ENCODE peak calls at places on chromosomes 7 and 10, in nine cellular contexts. One of them, this sample, is unnamed.

GRCh38 chr10:98349508-98349922 is 65.5 kb downstream of the PYROXD2 start:
- DNase-seq in GM23338: no peak
- DNase-seq in non-pigmented ciliary epithelial cell: peak
- DNase-seq in cardiac muscle cell: peak
- DNase-seq in activated CD8-positive, alpha-beta memory T cell treated with anti-CD3 and anti-CD28 coated beads for 48 hours: no peak
- DNase-seq in brain microvascular endothelial cell: peak
- DNase-seq in progenitor cell of endocrine pancreas: no peak
- DNase-seq in Peyer's patch: peak
- DNase-seq in sigmoid colon: peak
- DNase-seq in this sample: no peak

GRCh38 chr7:31805209-31805818 is 118.3 kb downstream of the PPP1R17 start:
- DNase-seq in sigmoid colon: no peak
- DNase-seq in cardiac muscle cell: no peak
- DNase-seq in Peyer's patch: no peak
- DNase-seq in brain microvascular endothelial cell: no peak
- DNase-seq in activated CD8-positive, alpha-beta memory T cell treated with anti-CD3 and anti-CD28 coated beads for 48 hours: no peak
- DNase-seq in non-pigmented ciliary epithelial cell: no peak
- DNase-seq in GM23338: no peak
- DNase-seq in progenitor cell of endocrine pancreas: no peak
- DNase-seq in this sample: no peak

GRCh38 chr7:156177396-156178055 is 365.3 kb upstream of the SHH start:
- DNase-seq in GM23338: no peak
- DNase-seq in Peyer's patch: no peak
- DNase-seq in cardiac muscle cell: no peak
- DNase-seq in brain microvascular endothelial cell: no peak
- DNase-seq in activated CD8-positive, alpha-beta memory T cell treated with anti-CD3 and anti-CD28 coated beads for 48 hours: no peak
- DNase-seq in progenitor cell of endocrine pancreas: no peak
- DNase-seq in sigmoid colon: no peak
- DNase-seq in non-pigmented ciliary epithelial cell: no peak
- DNase-seq in this sample: no peak

GRCh38 chr10:70694410-70695179 is 22.3 kb downstream of the ADAMTS14 start:
- DNase-seq in sigmoid colon: no peak
- DNase-seq in cardiac muscle cell: peak
- DNase-seq in non-pigmented ciliary epithelial cell: peak
- DNase-seq in Peyer's patch: no peak
- DNase-seq in GM23338: no peak
- DNase-seq in activated CD8-positive, alpha-beta memory T cell treated with anti-CD3 and anti-CD28 coated beads for 48 hours: no peak
- DNase-seq in progenitor cell of endocrine pancreas: no peak
- DNase-seq in brain microvascular endothelial cell: no peak
- DNase-seq in this sample: no peak

GRCh38 chr7:75906991-75907667 is 7.8 kb upstream of the POR start:
- DNase-seq in GM23338: no peak
- DNase-seq in activated CD8-positive, alpha-beta memory T cell treated with anti-CD3 and anti-CD28 coated beads for 48 hours: no peak
- DNase-seq in Peyer's patch: peak
- DNase-seq in non-pigmented ciliary epithelial cell: no peak
- DNase-seq in progenitor cell of endocrine pancreas: no peak
- DNase-seq in sigmoid colon: no peak
- DNase-seq in cardiac muscle cell: peak
- DNase-seq in brain microvascular endothelial cell: no peak
- DNase-seq in this sample: no peak

GRCh38 chr7:87220026-87220733 is 648 bp upstream of the TMEM243 start:
- DNase-seq in progenitor cell of endocrine pancreas: peak
- DNase-seq in Peyer's patch: peak
- DNase-seq in cardiac muscle cell: peak
- DNase-seq in sigmoid colon: peak
- DNase-seq in GM23338: peak
- DNase-seq in brain microvascular endothelial cell: peak
- DNase-seq in activated CD8-positive, alpha-beta memory T cell treated with anti-CD3 and anti-CD28 coated beads for 48 hours: peak
- DNase-seq in non-pigmented ciliary epithelial cell: no peak
- DNase-seq in this sample: peak

GRCh38 chr10:35783305-35783838 is 141.3 kb upstream of the FZD8 start:
- DNase-seq in cardiac muscle cell: no peak
- DNase-seq in Peyer's patch: no peak
- DNase-seq in non-pigmented ciliary epithelial cell: no peak
- DNase-seq in GM23338: no peak
- DNase-seq in brain microvascular endothelial cell: no peak
- DNase-seq in progenitor cell of endocrine pancreas: no peak
- DNase-seq in sigmoid colon: no peak
- DNase-seq in activated CD8-positive, alpha-beta memory T cell treated with anti-CD3 and anti-CD28 coated beads for 48 hours: no peak
- DNase-seq in this sample: no peak

GRCh38 chr7:52920977-52921376 is 114.5 kb upstream of the POM121L12 start:
- DNase-seq in cardiac muscle cell: no peak
- DNase-seq in brain microvascular endothelial cell: no peak
- DNase-seq in sigmoid colon: no peak
- DNase-seq in progenitor cell of endocrine pancreas: no peak
- DNase-seq in Peyer's patch: no peak
- DNase-seq in non-pigmented ciliary epithelial cell: no peak
- DNase-seq in activated CD8-positive, alpha-beta memory T cell treated with anti-CD3 and anti-CD28 coated beads for 48 hours: no peak
- DNase-seq in GM23338: no peak
- DNase-seq in this sample: no peak

GRCh38 chr10:75847477-75847876 is 416.1 kb downstream of the LRMDA start:
- DNase-seq in Peyer's patch: no peak
- DNase-seq in sigmoid colon: no peak
- DNase-seq in progenitor cell of endocrine pancreas: no peak
- DNase-seq in activated CD8-positive, alpha-beta memory T cell treated with anti-CD3 and anti-CD28 coated beads for 48 hours: no peak
- DNase-seq in non-pigmented ciliary epithelial cell: no peak
- DNase-seq in cardiac muscle cell: no peak
- DNase-seq in GM23338: no peak
- DNase-seq in brain microvascular endothelial cell: no peak
- DNase-seq in this sample: no peak

GRCh38 chr7:149732111-149732561 is 41.3 kb downstream of the ZNF467 start:
- DNase-seq in sigmoid colon: no peak
- DNase-seq in cardiac muscle cell: no peak
- DNase-seq in brain microvascular endothelial cell: no peak
- DNase-seq in GM23338: no peak
- DNase-seq in non-pigmented ciliary epithelial cell: no peak
- DNase-seq in Peyer's patch: peak
- DNase-seq in activated CD8-positive, alpha-beta memory T cell treated with anti-CD3 and anti-CD28 coated beads for 48 hours: no peak
- DNase-seq in progenitor cell of endocrine pancreas: no peak
- DNase-seq in this sample: no peak

GRCh38 chr10:69425513-69426298 is 9.0 kb upstream of the TACR2 start:
- DNase-seq in activated CD8-positive, alpha-beta memory T cell treated with anti-CD3 and anti-CD28 coated beads for 48 hours: no peak
- DNase-seq in cardiac muscle cell: no peak
- DNase-seq in Peyer's patch: peak
- DNase-seq in brain microvascular endothelial cell: no peak
- DNase-seq in non-pigmented ciliary epithelial cell: no peak
- DNase-seq in sigmoid colon: peak
- DNase-seq in progenitor cell of endocrine pancreas: no peak
- DNase-seq in GM23338: no peak
- DNase-seq in this sample: no peak

GRCh38 chr7:45061807-45062206 is 27.0 kb downstream of the NACAD start:
- DNase-seq in sigmoid colon: no peak
- DNase-seq in cardiac muscle cell: no peak
- DNase-seq in GM23338: no peak
- DNase-seq in Peyer's patch: no peak
- DNase-seq in non-pigmented ciliary epithelial cell: no peak
- DNase-seq in brain microvascular endothelial cell: no peak
- DNase-seq in activated CD8-positive, alpha-beta memory T cell treated with anti-CD3 and anti-CD28 coated beads for 48 hours: no peak
- DNase-seq in progenitor cell of endocrine pancreas: no peak
- DNase-seq in this sample: no peak

GRCh38 chr7:17371656-17372524 is 73.4 kb downstream of the AHR start:
- DNase-seq in progenitor cell of endocrine pancreas: no peak
- DNase-seq in brain microvascular endothelial cell: peak
- DNase-seq in sigmoid colon: no peak
- DNase-seq in activated CD8-positive, alpha-beta memory T cell treated with anti-CD3 and anti-CD28 coated beads for 48 hours: no peak
- DNase-seq in cardiac muscle cell: peak
- DNase-seq in GM23338: no peak
- DNase-seq in Peyer's patch: peak
- DNase-seq in non-pigmented ciliary epithelial cell: peak
- DNase-seq in this sample: no peak

GRCh38 chr7:130365093-130365492 is 15.2 kb upstream of the CPA1 start:
- DNase-seq in brain microvascular endothelial cell: no peak
- DNase-seq in activated CD8-positive, alpha-beta memory T cell treated with anti-CD3 and anti-CD28 coated beads for 48 hours: no peak
- DNase-seq in Peyer's patch: no peak
- DNase-seq in GM23338: no peak
- DNase-seq in non-pigmented ciliary epithelial cell: no peak
- DNase-seq in progenitor cell of endocrine pancreas: no peak
- DNase-seq in sigmoid colon: no peak
- DNase-seq in cardiac muscle cell: no peak
- DNase-seq in this sample: no peak

GRCh38 chr7:77982926-77983550 is 184.5 kb downstream of the PHTF2 start:
- DNase-seq in progenitor cell of endocrine pancreas: no peak
- DNase-seq in brain microvascular endothelial cell: no peak
- DNase-seq in sigmoid colon: no peak
- DNase-seq in non-pigmented ciliary epithelial cell: no peak
- DNase-seq in Peyer's patch: no peak
- DNase-seq in GM23338: no peak
- DNase-seq in cardiac muscle cell: peak
- DNase-seq in activated CD8-positive, alpha-beta memory T cell treated with anti-CD3 and anti-CD28 coated beads for 48 hours: no peak
- DNase-seq in this sample: no peak

GRCh38 chr10:13161267-13162012 is at the start of gene MCM10:
- DNase-seq in cardiac muscle cell: peak
- DNase-seq in activated CD8-positive, alpha-beta memory T cell treated with anti-CD3 and anti-CD28 coated beads for 48 hours: peak
- DNase-seq in non-pigmented ciliary epithelial cell: peak
- DNase-seq in GM23338: peak
- DNase-seq in progenitor cell of endocrine pancreas: peak
- DNase-seq in Peyer's patch: peak
- DNase-seq in brain microvascular endothelial cell: peak
- DNase-seq in sigmoid colon: peak
- DNase-seq in this sample: peak

GRCh38 chr7:1940402-1940786 is 270.3 kb downstream of the ELFN1 start:
- DNase-seq in cardiac muscle cell: peak
- DNase-seq in progenitor cell of endocrine pancreas: no peak
- DNase-seq in GM23338: no peak
- DNase-seq in non-pigmented ciliary epithelial cell: no peak
- DNase-seq in activated CD8-positive, alpha-beta memory T cell treated with anti-CD3 and anti-CD28 coated beads for 48 hours: peak
- DNase-seq in sigmoid colon: peak
- DNase-seq in Peyer's patch: peak
- DNase-seq in brain microvascular endothelial cell: peak
- DNase-seq in this sample: peak

GRCh38 chr10:16527452-16527851 is 5.8 kb upstream of the C1QL3 start:
- DNase-seq in sigmoid colon: no peak
- DNase-seq in cardiac muscle cell: no peak
- DNase-seq in progenitor cell of endocrine pancreas: no peak
- DNase-seq in GM23338: peak
- DNase-seq in Peyer's patch: no peak
- DNase-seq in brain microvascular endothelial cell: no peak
- DNase-seq in activated CD8-positive, alpha-beta memory T cell treated with anti-CD3 and anti-CD28 coated beads for 48 hours: no peak
- DNase-seq in non-pigmented ciliary epithelial cell: no peak
- DNase-seq in this sample: no peak

GRCh38 chr10:119688033-119688508 is 36.9 kb downstream of the BAG3 start:
- DNase-seq in progenitor cell of endocrine pancreas: no peak
- DNase-seq in activated CD8-positive, alpha-beta memory T cell treated with anti-CD3 and anti-CD28 coated beads for 48 hours: no peak
- DNase-seq in cardiac muscle cell: no peak
- DNase-seq in brain microvascular endothelial cell: no peak
- DNase-seq in sigmoid colon: no peak
- DNase-seq in GM23338: peak
- DNase-seq in non-pigmented ciliary epithelial cell: no peak
- DNase-seq in Peyer's patch: no peak
- DNase-seq in this sample: no peak

GRCh38 chr10:97163141-97163540 is 22.6 kb downstream of the SLIT1 start:
- DNase-seq in progenitor cell of endocrine pancreas: no peak
- DNase-seq in GM23338: no peak
- DNase-seq in cardiac muscle cell: no peak
- DNase-seq in sigmoid colon: no peak
- DNase-seq in brain microvascular endothelial cell: no peak
- DNase-seq in non-pigmented ciliary epithelial cell: no peak
- DNase-seq in activated CD8-positive, alpha-beta memory T cell treated with anti-CD3 and anti-CD28 coated beads for 48 hours: no peak
- DNase-seq in Peyer's patch: no peak
- DNase-seq in this sample: no peak

GRCh38 chr10:43407148-43407575 is 1.8 kb downstream of the HNRNPF start:
- DNase-seq in activated CD8-positive, alpha-beta memory T cell treated with anti-CD3 and anti-CD28 coated beads for 48 hours: no peak
- DNase-seq in brain microvascular endothelial cell: peak
- DNase-seq in progenitor cell of endocrine pancreas: peak
- DNase-seq in GM23338: peak
- DNase-seq in cardiac muscle cell: peak
- DNase-seq in Peyer's patch: peak
- DNase-seq in sigmoid colon: peak
- DNase-seq in non-pigmented ciliary epithelial cell: no peak
- DNase-seq in this sample: no peak

GRCh38 chr10:9922123-9922685 is 1095.5 kb upstream of the CELF2 start:
- DNase-seq in GM23338: no peak
- DNase-seq in progenitor cell of endocrine pancreas: no peak
- DNase-seq in sigmoid colon: no peak
- DNase-seq in brain microvascular endothelial cell: no peak
- DNase-seq in cardiac muscle cell: no peak
- DNase-seq in Peyer's patch: no peak
- DNase-seq in activated CD8-positive, alpha-beta memory T cell treated with anti-CD3 and anti-CD28 coated beads for 48 hours: no peak
- DNase-seq in non-pigmented ciliary epithelial cell: no peak
- DNase-seq in this sample: no peak

GRCh38 chr7:44531421-44532380 is 9.4 kb downstream of the NPC1L1 start:
- DNase-seq in sigmoid colon: no peak
- DNase-seq in brain microvascular endothelial cell: no peak
- DNase-seq in GM23338: no peak
- DNase-seq in activated CD8-positive, alpha-beta memory T cell treated with anti-CD3 and anti-CD28 coated beads for 48 hours: no peak
- DNase-seq in non-pigmented ciliary epithelial cell: no peak
- DNase-seq in cardiac muscle cell: no peak
- DNase-seq in progenitor cell of endocrine pancreas: no peak
- DNase-seq in Peyer's patch: no peak
- DNase-seq in this sample: no peak

GRCh38 chr7:48428091-48428710 is 256.9 kb downstream of the ABCA13 start:
- DNase-seq in sigmoid colon: no peak
- DNase-seq in progenitor cell of endocrine pancreas: no peak
- DNase-seq in cardiac muscle cell: no peak
- DNase-seq in Peyer's patch: no peak
- DNase-seq in activated CD8-positive, alpha-beta memory T cell treated with anti-CD3 and anti-CD28 coated beads for 48 hours: no peak
- DNase-seq in brain microvascular endothelial cell: no peak
- DNase-seq in non-pigmented ciliary epithelial cell: no peak
- DNase-seq in GM23338: no peak
- DNase-seq in this sample: no peak

GRCh38 chr10:30671011-30671616 is 41.6 kb upstream of the LYZL2 start:
- DNase-seq in brain microvascular endothelial cell: peak
- DNase-seq in Peyer's patch: peak
- DNase-seq in progenitor cell of endocrine pancreas: peak
- DNase-seq in cardiac muscle cell: peak
- DNase-seq in non-pigmented ciliary epithelial cell: no peak
- DNase-seq in GM23338: peak
- DNase-seq in sigmoid colon: no peak
- DNase-seq in activated CD8-positive, alpha-beta memory T cell treated with anti-CD3 and anti-CD28 coated beads for 48 hours: no peak
- DNase-seq in this sample: no peak

GRCh38 chr10:117165557-117166419 is 27.7 kb upstream of the VAX1 start:
- DNase-seq in GM23338: peak
- DNase-seq in brain microvascular endothelial cell: peak
- DNase-seq in sigmoid colon: no peak
- DNase-seq in Peyer's patch: no peak
- DNase-seq in activated CD8-positive, alpha-beta memory T cell treated with anti-CD3 and anti-CD28 coated beads for 48 hours: no peak
- DNase-seq in non-pigmented ciliary epithelial cell: no peak
- DNase-seq in cardiac muscle cell: peak
- DNase-seq in progenitor cell of endocrine pancreas: peak
- DNase-seq in this sample: no peak

GRCh38 chr10:31927597-31928530 is 767 bp downstream of the ARHGAP12 start:
- DNase-seq in progenitor cell of endocrine pancreas: peak
- DNase-seq in cardiac muscle cell: peak
- DNase-seq in GM23338: peak
- DNase-seq in brain microvascular endothelial cell: no peak
- DNase-seq in non-pigmented ciliary epithelial cell: no peak
- DNase-seq in sigmoid colon: peak
- DNase-seq in activated CD8-positive, alpha-beta memory T cell treated with anti-CD3 and anti-CD28 coated beads for 48 hours: peak
- DNase-seq in Peyer's patch: peak
- DNase-seq in this sample: peak

This sample was measured in gastrocnemius medialis.